ENCODE peak calls at places on chromosomes 6 and 20, in four cellular contexts. One of them, this sample, is unnamed.

GRCh38 chr6:83057705-83058321 is 7.8 kb downstream of the UBE3D start:
- DNase-seq in brain microvascular endothelial cell: peak
- DNase-seq in retinal pigment epithelial cell: no peak
- DNase-seq in ovary: peak
- DNase-seq in this sample: no peak

GRCh38 chr20:52682271-52682670 is 289.9 kb upstream of the TSHZ2 start:
- DNase-seq in brain microvascular endothelial cell: no peak
- DNase-seq in retinal pigment epithelial cell: no peak
- DNase-seq in ovary: no peak
- DNase-seq in this sample: no peak

GRCh38 chr6:13428528-13429405 is 58.6 kb downstream of the GFOD1 start:
- DNase-seq in brain microvascular endothelial cell: no peak
- DNase-seq in retinal pigment epithelial cell: no peak
- DNase-seq in ovary: no peak
- DNase-seq in this sample: no peak

GRCh38 chr6:71887744-71888115 is 1.4 kb downstream of the RIMS1 start:
- DNase-seq in brain microvascular endothelial cell: no peak
- DNase-seq in retinal pigment epithelial cell: no peak
- DNase-seq in ovary: no peak
- DNase-seq in this sample: no peak

GRCh38 chr6:162289972-162290371 is 437.6 kb downstream of the PRKN start:
- DNase-seq in brain microvascular endothelial cell: no peak
- DNase-seq in retinal pigment epithelial cell: no peak
- DNase-seq in ovary: no peak
- DNase-seq in this sample: no peak

GRCh38 chr6:51292659-51293058 is 474.0 kb downstream of the TFAP2B start:
- DNase-seq in brain microvascular endothelial cell: peak
- DNase-seq in retinal pigment epithelial cell: peak
- DNase-seq in ovary: no peak
- DNase-seq in this sample: peak

GRCh38 chr20:63178889-63179751 is 36.8 kb downstream of the YTHDF1 start:
- DNase-seq in brain microvascular endothelial cell: no peak
- DNase-seq in retinal pigment epithelial cell: no peak
- DNase-seq in ovary: no peak
- DNase-seq in this sample: no peak

GRCh38 chr6:129774697-129775447 is 64.9 kb upstream of the ARHGAP18 start:
- DNase-seq in brain microvascular endothelial cell: peak
- DNase-seq in retinal pigment epithelial cell: no peak
- DNase-seq in ovary: peak
- DNase-seq in this sample: no peak

GRCh38 chr6:134911532-134911931 is 38.4 kb downstream of the ALDH8A1 start:
- DNase-seq in brain microvascular endothelial cell: peak
- DNase-seq in retinal pigment epithelial cell: no peak
- DNase-seq in ovary: no peak
- DNase-seq in this sample: peak

GRCh38 chr6:164098857-164099534 is 684.5 kb downstream of the QKI start:
- DNase-seq in brain microvascular endothelial cell: no peak
- DNase-seq in retinal pigment epithelial cell: no peak
- DNase-seq in ovary: no peak
- DNase-seq in this sample: no peak

GRCh38 chr6:170130771-170131241 is 160.1 kb downstream of the DLL1 start:
- DNase-seq in brain microvascular endothelial cell: no peak
- DNase-seq in retinal pigment epithelial cell: no peak
- DNase-seq in ovary: peak
- DNase-seq in this sample: no peak

GRCh38 chr20:49853640-49854039 is 41.0 kb downstream of the SLC9A8 start:
- DNase-seq in brain microvascular endothelial cell: peak
- DNase-seq in retinal pigment epithelial cell: peak
- DNase-seq in ovary: no peak
- DNase-seq in this sample: peak

GRCh38 chr20:35129647-35130069 is 17.5 kb downstream of the EDEM2 start:
- DNase-seq in brain microvascular endothelial cell: no peak
- DNase-seq in retinal pigment epithelial cell: no peak
- DNase-seq in ovary: no peak
- DNase-seq in this sample: no peak

DNA sequence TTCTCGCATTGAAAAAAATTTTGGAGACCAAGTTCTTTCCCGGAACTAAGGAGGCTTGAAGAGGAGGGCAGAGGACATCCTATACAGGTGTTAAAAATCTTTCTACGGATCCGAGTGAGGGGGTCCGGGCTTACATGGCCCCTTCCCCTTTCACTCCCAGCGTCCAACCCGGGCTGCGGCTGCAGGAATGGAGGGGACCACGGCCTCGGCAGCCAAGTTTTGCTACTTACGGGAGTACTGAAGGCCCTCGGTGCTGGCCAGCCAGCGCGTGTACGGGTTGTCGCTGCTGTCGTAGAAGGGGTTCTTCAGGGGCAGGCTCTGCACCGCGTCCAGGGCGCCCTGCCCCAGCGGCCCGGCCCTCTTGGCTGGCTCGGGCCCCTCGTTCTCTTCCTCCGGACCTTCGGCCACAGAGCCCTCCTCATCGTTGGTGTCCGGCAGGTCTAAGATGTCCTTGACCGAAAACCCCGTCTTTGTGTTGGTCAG is 642 bp downstream of the NKX2-2 start:
- DNase-seq in brain microvascular endothelial cell: no peak
- DNase-seq in retinal pigment epithelial cell: no peak
- DNase-seq in ovary: no peak
- DNase-seq in this sample: no peak
- H3K4me3 ChIP-seq in brain microvascular endothelial cell: no peak
- H3K4me3 ChIP-seq in retinal pigment epithelial cell: no peak
- H3K4me3 ChIP-seq in ovary: no peak
- H3K4me3 ChIP-seq in this sample: no peak

DNA sequence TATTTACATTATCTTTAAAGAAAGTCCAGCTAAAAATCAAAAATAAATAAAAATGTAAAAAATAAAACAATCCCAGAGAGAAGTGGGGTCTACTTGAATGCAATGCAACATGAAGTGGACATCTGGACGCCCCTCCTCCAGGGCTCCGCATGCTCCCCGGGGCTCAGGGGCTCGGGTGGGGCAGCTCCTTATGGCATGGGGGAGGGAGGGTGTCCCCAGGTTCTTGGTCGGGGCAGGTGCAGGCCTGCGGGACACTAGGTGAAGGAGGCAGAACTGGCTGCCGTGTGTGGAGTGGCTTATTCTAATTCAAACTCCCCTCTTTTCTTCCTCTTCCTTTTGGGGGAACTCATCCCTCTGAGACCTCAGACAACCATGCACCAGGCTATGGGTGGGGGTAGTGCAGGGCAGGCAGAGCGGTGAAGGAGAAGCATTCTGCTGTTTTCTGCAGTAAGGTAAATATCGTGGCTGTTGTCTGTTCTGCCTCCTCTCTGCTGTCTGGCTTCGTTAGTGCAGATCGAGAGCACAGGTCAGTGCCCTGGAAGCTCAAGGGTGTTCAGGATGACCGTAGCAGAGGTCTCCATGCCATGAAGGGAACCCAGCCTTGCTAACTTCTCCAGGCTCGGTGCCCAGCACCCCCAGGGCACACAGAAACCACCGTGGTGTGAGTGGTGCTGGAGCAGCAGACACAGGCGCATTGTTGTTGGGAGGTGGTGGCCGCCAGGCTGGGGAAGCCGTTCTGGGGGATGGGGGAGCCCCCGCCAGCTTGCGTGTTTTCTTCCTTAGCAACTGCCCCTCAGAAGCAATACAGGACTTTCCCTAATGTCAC is 82.6 kb downstream of the TTLL2 start:
- DNase-seq in brain microvascular endothelial cell: no peak
- DNase-seq in retinal pigment epithelial cell: no peak
- DNase-seq in ovary: no peak
- DNase-seq in this sample: no peak
- TF ChIP-seq CTCF in brain microvascular endothelial cell: no peak
- TF ChIP-seq CTCF in retinal pigment epithelial cell: no peak
- TF ChIP-seq CTCF in ovary: no peak
- TF ChIP-seq CTCF in this sample: no peak

DNA sequence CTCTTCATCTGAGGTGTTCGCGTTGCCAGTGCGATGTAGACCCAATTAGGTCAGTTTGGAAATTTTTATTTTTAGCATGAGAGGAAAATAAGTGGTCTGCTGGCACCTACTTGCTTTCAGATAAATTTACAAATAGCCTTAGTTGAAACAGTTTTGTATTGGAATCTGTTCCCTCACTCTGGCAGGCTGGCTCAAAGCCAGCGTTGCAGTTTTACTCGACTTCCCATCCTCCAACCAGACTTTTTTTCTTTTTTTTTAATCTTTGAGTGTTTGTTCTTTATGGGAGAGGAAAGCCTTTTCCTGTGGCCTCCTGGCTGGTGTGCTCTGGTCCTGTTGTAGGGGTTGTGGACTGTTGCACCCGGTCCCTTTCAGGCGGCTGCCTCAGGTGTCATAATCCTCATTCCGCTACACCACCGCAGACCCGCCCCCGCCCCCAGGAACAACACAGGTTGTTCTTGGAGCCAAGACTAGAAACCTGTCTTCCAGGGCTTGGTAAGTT is 46.7 kb downstream of the TIAM2 start:
- DNase-seq in brain microvascular endothelial cell: no peak
- DNase-seq in retinal pigment epithelial cell: no peak
- DNase-seq in ovary: no peak
- DNase-seq in this sample: no peak
- H3K4me3 ChIP-seq in brain microvascular endothelial cell: no peak
- H3K4me3 ChIP-seq in retinal pigment epithelial cell: no peak
- H3K4me3 ChIP-seq in ovary: no peak
- H3K4me3 ChIP-seq in this sample: no peak

DNA sequence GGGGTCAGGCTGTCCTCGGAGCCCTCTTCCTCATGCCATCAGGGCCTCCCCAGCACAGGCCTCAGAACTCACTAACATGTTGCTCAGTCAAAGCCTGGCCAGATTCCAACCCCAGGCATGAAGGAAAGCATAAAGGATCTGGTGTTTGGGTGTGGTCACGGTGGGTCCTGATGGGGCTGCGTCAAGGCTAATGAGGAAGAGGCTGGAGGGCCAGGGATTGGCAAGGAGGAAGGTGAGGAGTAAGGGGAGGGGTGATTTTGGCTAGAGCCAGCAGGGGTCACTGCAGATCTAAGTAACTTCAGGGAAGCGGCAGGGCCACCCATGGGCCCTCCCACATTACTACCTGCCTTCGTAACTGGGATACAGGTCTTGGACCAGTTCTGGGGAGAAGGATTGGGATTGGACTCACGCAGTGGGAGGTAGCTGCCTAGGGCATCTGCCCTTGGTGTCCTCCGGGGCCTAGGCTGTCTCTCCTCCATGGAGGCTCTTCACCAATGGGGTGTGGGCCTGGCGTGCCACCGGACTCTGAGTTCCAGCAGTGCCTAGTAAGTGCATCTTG is 36.2 kb upstream of the MRPS18A start:
- DNase-seq in brain microvascular endothelial cell: peak
- DNase-seq in retinal pigment epithelial cell: peak
- DNase-seq in ovary: peak
- DNase-seq in this sample: no peak
- TF ChIP-seq CTCF in brain microvascular endothelial cell: peak
- TF ChIP-seq CTCF in retinal pigment epithelial cell: peak
- TF ChIP-seq CTCF in ovary: no peak
- TF ChIP-seq CTCF in this sample: peak

DNA sequence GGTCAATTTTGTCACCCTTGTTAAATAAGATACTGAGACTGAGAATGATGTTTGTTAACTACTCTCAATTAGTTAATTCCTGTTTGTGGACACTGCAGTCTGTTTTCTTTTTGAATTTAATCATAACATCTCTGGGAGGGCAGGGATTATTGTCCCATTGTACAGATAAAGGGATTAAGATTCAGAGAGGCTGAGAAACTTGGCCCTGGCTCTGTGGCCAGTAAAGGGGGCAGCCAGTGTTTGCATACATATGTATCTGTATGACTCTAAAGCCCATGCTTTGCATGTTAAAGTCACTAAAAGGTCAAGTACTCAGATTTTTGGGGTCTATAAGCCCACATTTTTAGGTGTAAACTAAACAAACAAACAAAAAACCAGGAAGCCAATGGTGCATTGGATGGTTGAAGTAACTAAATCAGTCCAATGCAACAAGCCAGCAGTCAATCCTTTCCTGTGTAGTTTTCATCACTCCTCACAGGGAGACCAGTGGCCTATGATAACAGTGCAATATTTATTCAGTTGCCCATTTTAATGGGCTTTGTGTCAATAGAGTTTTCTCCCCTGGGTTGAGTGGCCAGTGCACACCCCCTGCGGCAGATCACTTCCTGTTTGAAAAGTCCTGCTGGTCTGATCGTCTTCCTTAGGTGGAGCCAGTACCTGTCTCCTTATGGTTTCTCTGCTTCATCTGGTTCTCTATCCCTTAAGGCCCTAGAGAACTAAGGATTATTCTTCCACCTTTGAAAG is 106.7 kb downstream of the SLX4IP start:
- DNase-seq in brain microvascular endothelial cell: no peak
- DNase-seq in retinal pigment epithelial cell: no peak
- DNase-seq in ovary: no peak
- DNase-seq in this sample: no peak
- H3K4me3 ChIP-seq in brain microvascular endothelial cell: no peak
- H3K4me3 ChIP-seq in retinal pigment epithelial cell: no peak
- H3K4me3 ChIP-seq in ovary: no peak
- H3K4me3 ChIP-seq in this sample: no peak

DNA sequence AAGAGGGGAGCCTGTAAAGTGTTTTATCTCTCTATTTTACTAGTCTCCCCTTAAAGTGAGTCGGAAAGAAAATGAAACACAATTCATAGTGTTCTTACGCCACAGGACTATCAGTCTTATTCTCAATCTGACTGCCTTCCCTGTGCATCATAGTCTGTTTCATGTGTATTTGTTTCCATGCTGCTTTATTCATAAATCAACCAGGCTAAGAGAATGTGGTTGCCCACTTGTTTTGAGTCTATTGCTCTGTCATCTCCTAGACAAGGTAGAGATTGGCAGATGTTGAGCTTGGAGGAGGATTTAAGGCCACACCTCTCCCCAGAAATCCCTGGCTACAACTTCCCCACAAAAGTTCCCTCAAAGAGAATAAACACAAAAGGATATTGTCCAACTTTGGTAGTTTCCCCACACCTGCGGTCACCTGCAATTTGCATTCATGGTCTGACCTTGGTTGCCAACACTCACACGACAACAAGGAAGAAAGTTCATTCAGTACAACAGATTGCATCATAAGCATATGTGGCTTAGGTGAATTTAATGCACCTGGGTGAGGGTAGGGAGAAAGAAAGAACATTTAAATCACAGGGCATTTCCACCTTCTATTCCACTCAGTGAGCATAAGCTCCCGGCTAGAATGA is 167.1 kb upstream of the FBXL4 start:
- DNase-seq in brain microvascular endothelial cell: no peak
- DNase-seq in retinal pigment epithelial cell: no peak
- DNase-seq in ovary: no peak
- DNase-seq in this sample: no peak
- TF ChIP-seq CTCF in brain microvascular endothelial cell: no peak
- TF ChIP-seq CTCF in retinal pigment epithelial cell: no peak
- TF ChIP-seq CTCF in ovary: no peak
- TF ChIP-seq CTCF in this sample: no peak

GRCh38 chr20:23244916-23245552 is 105.6 kb upstream of the NXT1 start:
- DNase-seq in brain microvascular endothelial cell: no peak
- DNase-seq in retinal pigment epithelial cell: no peak
- DNase-seq in ovary: no peak
- DNase-seq in this sample: no peak
- H3K4me3 ChIP-seq in brain microvascular endothelial cell: no peak
- H3K4me3 ChIP-seq in retinal pigment epithelial cell: no peak
- H3K4me3 ChIP-seq in ovary: no peak
- H3K4me3 ChIP-seq in this sample: no peak

This sample was measured in epithelial cell of proximal tubule.